ENCODE peak calls at places on chromosomes 4 and X, in nine cellular contexts. R is left lung; Q is hepatocyte; M is pancreas; Z is CD8-positive, alpha-beta memory T cell; S is H7; J is BE2C; K is adipocyte; X is foreskin fibroblast. C is an unnamed sample.
A peak's percentile ranks its signal among the peaks of the same experiment; 100 is the strongest.

GRCh38 chr4:165383757-165384156 is 4.9 kb downstream of the CPE start:
- DNase-seq in R (no peak), M (no peak), Q (no peak), X (peak; percentile 32), K (no peak), J (no peak), S (no peak), Z (no peak), C (no peak)

GRCh38 chr4:115187136-115187535 is 73.7 kb upstream of the NDST4 start:
- DNase-seq in Q (no peak), K (peak; percentile 9), S (no peak), X (peak; percentile 71), R (no peak), Z (no peak), M (no peak), J (no peak), C (no peak)

GRCh38 chr4:123786955-123787354 is 390.4 kb downstream of the SPRY1 start:
- DNase-seq in J (no peak), Q (peak; percentile 10), X (peak; percentile 60), M (no peak), Z (no peak), R (no peak), K (peak; percentile 58), S (no peak), C (no peak)

GRCh38 chrX:139025822-139026221 is 314.3 kb upstream of the FGF13 start:
- DNase-seq in X (no peak), S (no peak), K (no peak), Q (no peak), J (no peak), Z (no peak), R (no peak), M (no peak), C (no peak)

GRCh38 chr4:104811727-104812126 is 317.0 kb upstream of the CXXC4 start:
- DNase-seq in Z (no peak), Q (no peak), S (peak; percentile 2), K (no peak), J (peak; percentile 13), R (no peak), M (no peak), X (no peak), C (no peak)

GRCh38 chr4:152771736-152772533 is 7.6 kb downstream of the TIGD4 start:
- DNase-seq in J (no peak), S (no peak), X (no peak), M (no peak), Z (no peak), R (no peak), K (no peak), Q (no peak), C (no peak)

GRCh38 chrX:69216911-69217310 is 51.7 kb upstream of the PJA1 start:
- DNase-seq in X (peak; percentile 7), S (no peak), K (no peak), R (no peak), Z (no peak), M (no peak), J (no peak), Q (no peak), C (no peak)

GRCh38 chr4:153555730-153556440 is 89.7 kb downstream of the TMEM131L start:
- DNase-seq in J (peak; percentile 57), Q (peak; percentile 73), S (no peak), X (peak; percentile 84), R (no peak), Z (no peak), K (peak; percentile 81), M (peak; percentile 81), C (peak; percentile 47)

GRCh38 chrX:105502336-105502735 is 281.8 kb upstream of the TEX13A start:
- DNase-seq in K (peak; percentile 1), R (no peak), Q (no peak), S (no peak), J (no peak), Z (no peak), X (peak; percentile 54), M (no peak), C (no peak)

GRCh38 chr4:6402566-6403399 is 69.6 kb downstream of the PPP2R2C start:
- DNase-seq in Q (no peak), R (peak; percentile 38), Z (no peak), J (no peak), S (peak; percentile 81), X (no peak), M (no peak), K (no peak), C (no peak)

GRCh38 chr4:6253961-6254360 is 15.7 kb upstream of the WFS1 start:
- DNase-seq in Q (no peak), M (no peak), X (no peak), S (no peak), Z (no peak), J (no peak), R (peak; percentile 19), K (no peak), C (no peak)

GRCh38 chr4:53653484-53654053 is 62.3 kb upstream of the LNX1 start:
- DNase-seq in S (no peak), Q (peak; percentile 52), J (peak; percentile 15), R (peak; percentile 69), X (peak; percentile 70), Z (no peak), M (no peak), K (peak; percentile 13), C (no peak)
- H3K4me3 ChIP-seq in S (no peak overlapping the region), Q (no peak overlapping the region), J (no peak overlapping the region), R (no peak overlapping the region), X (no peak overlapping the region), Z (no peak overlapping the region), M (no peak overlapping the region), K (no peak overlapping the region), C (no peak overlapping the region)

DNA sequence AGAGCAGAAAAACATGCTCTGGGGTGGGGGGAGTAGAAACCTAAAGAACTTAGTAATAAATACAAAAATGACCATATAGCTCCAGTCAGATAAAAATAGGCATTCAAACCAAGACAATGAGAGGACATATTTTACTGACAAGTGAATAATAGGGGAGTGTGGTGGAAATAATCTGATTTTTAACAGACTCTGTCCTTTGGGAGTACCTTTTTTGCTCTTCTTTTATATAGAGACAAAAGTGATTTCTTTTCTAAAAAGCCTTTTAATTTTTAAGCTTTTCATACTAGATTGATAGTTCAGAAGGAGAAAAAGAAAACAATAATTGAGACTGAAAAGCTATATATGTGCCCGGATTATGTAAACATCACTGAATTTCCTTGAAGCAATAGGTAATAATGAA is 599.2 kb downstream of the RPA4 start:
- DNase-seq in J (no peak), R (no peak), Q (no peak), M (no peak), S (no peak), K (no peak), X (no peak), Z (no peak), C (no peak)
- H3K4me3 ChIP-seq in J (no peak overlapping the region), R (no peak overlapping the region), Q (no peak overlapping the region), M (no peak overlapping the region), S (no peak overlapping the region), K (no peak overlapping the region), X (no peak overlapping the region), Z (no peak overlapping the region), C (no peak overlapping the region)

DNA sequence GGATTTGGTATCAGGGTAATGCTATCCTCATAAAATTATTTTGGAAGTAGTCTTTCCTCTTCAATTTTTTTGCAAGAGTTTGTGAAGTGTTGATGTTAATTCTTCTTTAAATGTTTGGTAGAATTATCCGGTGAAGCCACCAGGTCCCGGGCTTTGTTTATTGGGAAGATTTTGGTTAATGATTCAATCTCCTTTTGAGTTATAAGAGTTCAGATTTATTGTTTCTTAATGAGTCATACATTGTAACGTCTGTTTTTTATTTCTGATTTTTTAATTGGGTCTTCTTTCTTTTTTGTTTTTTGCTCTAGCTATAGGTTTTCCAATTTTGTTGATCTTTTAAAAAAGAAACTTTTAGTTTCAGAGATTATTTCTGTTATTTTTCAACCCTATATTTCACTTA is 412.3 kb downstream of the PDGFC start:
- DNase-seq in Q (no peak), M (no peak), Z (no peak), X (peak; percentile 48), J (no peak), K (no peak), R (no peak), S (no peak), C (no peak)
- H3K4me3 ChIP-seq in Q (no peak overlapping the region), M (no peak overlapping the region), Z (no peak overlapping the region), X (no peak overlapping the region), J (no peak overlapping the region), K (no peak overlapping the region), R (no peak overlapping the region), S (no peak overlapping the region), C (no peak overlapping the region)

GRCh38 chr4:154630307-154630706 is 17.9 kb upstream of the FGG start:
- DNase-seq in Q (no peak), Z (no peak), R (no peak), K (no peak), S (no peak), X (no peak), M (no peak), J (no peak), C (no peak)

GRCh38 chr4:154623995-154624394 is 11.5 kb upstream of the FGG start:
- DNase-seq in R (no peak), K (no peak), M (no peak), Q (no peak), J (no peak), Z (no peak), S (no peak), X (no peak), C (no peak)

GRCh38 chr4:154622598-154622997 is 10.1 kb upstream of the FGG start:
- DNase-seq in M (no peak), R (no peak), X (peak; percentile 60), K (peak; percentile 72), Q (peak; percentile 82), Z (peak; percentile 33), S (peak; percentile 43), J (no peak), C (no peak)

GRCh38 chr4:154626793-154627484 is 14.5 kb upstream of the FGG start:
- DNase-seq in Q (peak; percentile 88), X (peak; percentile 70), M (peak; percentile 82), J (peak; percentile 82), K (peak; percentile 62), S (peak; percentile 86), Z (peak; percentile 18), R (peak; percentile 89), C (no peak)
- H3K4me3 ChIP-seq in Q (peak overlapping the region; percentile 34), X (peak overlapping the region; percentile 29), M (peak overlapping the region; percentile 34), J (peak overlapping the region; percentile 36), K (peak overlapping the region; percentile 68), S (peak overlapping the region; percentile 55), Z (no peak overlapping the region), R (peak overlapping the region; percentile 24), C (peak overlapping the region; percentile 22)

GRCh38 chr4:159227378-159227777 is 124.5 kb downstream of the RAPGEF2 start:
- DNase-seq in J (no peak), R (no peak), K (no peak), S (no peak), M (no peak), Z (no peak), X (no peak), Q (no peak), C (no peak)
- H3K4me3 ChIP-seq in J (no peak overlapping the region), R (no peak overlapping the region), K (peak overlapping the region; percentile 79), S (no peak overlapping the region), M (peak overlapping the region; percentile 10), Z (no peak overlapping the region), X (no peak overlapping the region), Q (no peak overlapping the region), C (no peak overlapping the region)

GRCh38 chr4:94412019-94413017 is 39.4 kb upstream of the PDLIM5 start:
- DNase-seq in K (peak; percentile 71), Z (no peak), M (no peak), S (no peak), X (peak; percentile 87), J (no peak), R (no peak), Q (peak; percentile 38), C (no peak)
- H3K4me3 ChIP-seq in K (peak overlapping the region; percentile 61), Z (no peak overlapping the region), M (no peak overlapping the region), S (no peak overlapping the region), X (no peak overlapping the region), J (peak overlapping the region; percentile 25), R (no peak overlapping the region), Q (no peak overlapping the region), C (no peak overlapping the region)

GRCh38 chrX:103831342-103831802 is 685 bp downstream of the RAB9B start:
- DNase-seq in S (peak; percentile 5), J (no peak), Q (peak; percentile 89), M (peak; percentile 86), X (no peak), R (peak; percentile 85), K (peak; percentile 69), Z (no peak), C (no peak)
- H3K4me3 ChIP-seq in S (peak overlapping the region; percentile 61), J (peak overlapping the region; percentile 60), Q (peak overlapping the region; percentile 79), M (peak overlapping the region; percentile 48), X (peak overlapping the region; percentile 59), R (peak overlapping the region; percentile 30), K (peak overlapping the region; percentile 79), Z (peak overlapping the region; percentile 37), C (peak overlapping the region; percentile 55)

C was measured in tibial nerve.